ENCODE peak calls at places on chromosome 16, in four cellular contexts. S is K562, M is GM12891, G is GM12878. Q is an unnamed sample.

GRCh38 chr16:12271006-12271405 is 294.5 kb downstream of the SNX29 start:
- DNase-seq in S (peak), M (no peak), G (no peak), Q (no peak)

GRCh38 chr16:70430667-70431536 is 8.0 kb downstream of the ST3GAL2 start:
- DNase-seq in S (peak), M (no peak), G (peak), Q (peak)

GRCh38 chr16:2846511-2847310 is 11.3 kb downstream of the PRSS22 start:
- DNase-seq in S (no peak), M (no peak), G (no peak), Q (no peak)

GRCh38 chr16:57510016-57510871 is 24.0 kb upstream of the DOK4 start:
- DNase-seq in S (no peak), M (no peak), G (no peak), Q (no peak)

GRCh38 chr16:64416232-64417010 is 705.4 kb downstream of the CDH11 start:
- DNase-seq in S (no peak), M (no peak), G (no peak), Q (no peak)

GRCh38 chr16:12618515-12618914 is 185.2 kb downstream of the CPPED1 start:
- DNase-seq in S (no peak), M (no peak), G (no peak), Q (no peak)

GRCh38 chr16:31476305-31477219 is 4.6 kb downstream of the TGFB1I1 start:
- DNase-seq in S (peak), M (peak), G (no peak), Q (peak)

GRCh38 chr16:19130852-19131808 is 17.4 kb downstream of the ITPRIPL2 start:
- DNase-seq in S (no peak), M (no peak), G (no peak), Q (peak)

GRCh38 chr16:89924298-89924924 is 1.3 kb downstream of the TUBB3 start:
- DNase-seq in S (peak), M (no peak), G (no peak), Q (no peak)

GRCh38 chr16:57610611-57611010 is 17.8 kb upstream of the ADGRG1 start:
- DNase-seq in S (no peak), M (no peak), G (no peak), Q (no peak)

GRCh38 chr16:11689031-11689840 is 21.0 kb downstream of the SNN start:
- DNase-seq in S (no peak), M (no peak), G (peak), Q (no peak)

GRCh38 chr16:30382398-30383015 is at the start of gene SEPTIN1:
- DNase-seq in S (no peak), M (peak), G (peak), Q (peak)

GRCh38 chr16:48173877-48174276 is 18.1 kb upstream of the ABCC12 start:
- DNase-seq in S (no peak), M (no peak), G (no peak), Q (no peak)

GRCh38 chr16:74862743-74863244 is 88.2 kb upstream of the FA2H start:
- DNase-seq in S (peak), M (peak), G (peak), Q (peak)

GRCh38 chr16:57825298-57826039 is 23.2 kb upstream of the KIFC3 start:
- DNase-seq in S (no peak), M (no peak), G (no peak), Q (no peak)

GRCh38 chr16:19884611-19885455 is at the start of gene GPRC5B:
- DNase-seq in S (peak), M (peak), G (no peak), Q (peak)

GRCh38 chr16:77271532-77272426 is 72.6 kb downstream of the SYCE1L start:
- DNase-seq in S (no peak), M (no peak), G (no peak), Q (no peak)

GRCh38 chr16:30786936-30787612 is at the start of gene ZNF629:
- DNase-seq in S (peak), M (peak), G (no peak), Q (no peak)

GRCh38 chr16:69741519-69741918 is 13.2 kb downstream of the NOB1 start:
- DNase-seq in S (no peak), M (no peak), G (no peak), Q (no peak)

GRCh38 chr16:78775161-78775561 is 675.7 kb downstream of the WWOX start:
- DNase-seq in S (no peak), M (no peak), G (no peak), Q (no peak)

GRCh38 chr16:68644715-68645493 is at the start of gene CDH3:
- DNase-seq in S (peak), M (peak), G (no peak), Q (peak)

GRCh38 chr16:66473654-66474519 is 46.8 kb downstream of the BEAN1 start:
- DNase-seq in S (no peak), M (no peak), G (no peak), Q (no peak)

GRCh38 chr16:11423315-11424117 is 78.3 kb downstream of the RMI2 start:
- DNase-seq in S (no peak), M (peak), G (peak), Q (peak)

GRCh38 chr16:86508947-86509758 is 1.2 kb upstream of the FOXF1 start:
- DNase-seq in S (no peak), M (no peak), G (no peak), Q (no peak)

GRCh38 chr16:77833906-77834599 is 45.7 kb downstream of the VAT1L start:
- DNase-seq in S (no peak), M (no peak), G (no peak), Q (no peak)

GRCh38 chr16:9946022-9946720 is 236.1 kb downstream of the GRIN2A start:
- DNase-seq in S (no peak), M (no peak), G (no peak), Q (no peak)

GRCh38 chr16:59180083-59180476 is 446.0 kb upstream of the GOT2 start:
- DNase-seq in S (no peak), M (no peak), G (no peak), Q (no peak)

GRCh38 chr16:48499822-48500440 is 110.0 kb downstream of the N4BP1 start:
- DNase-seq in S (no peak), M (no peak), G (no peak), Q (no peak)

GRCh38 chr16:11481987-11482386 is 104.7 kb downstream of the LITAF start:
- DNase-seq in S (no peak), M (no peak), G (no peak), Q (no peak)

GRCh38 chr16:14003119-14003570 is 68.0 kb upstream of the MRTFB start:
- DNase-seq in S (peak), M (no peak), G (no peak), Q (peak)

GRCh38 chr16:29947897-29948296 is 14.0 kb upstream of the TMEM219 start:
- DNase-seq in S (no peak), M (no peak), G (no peak), Q (no peak)

GRCh38 chr16:3235856-3236669 is 1.1 kb upstream of the ZNF200 start:
- DNase-seq in S (peak), M (no peak), G (no peak), Q (peak)

GRCh38 chr16:25189305-25189704 is 27.4 kb upstream of the AQP8 start:
- DNase-seq in S (no peak), M (no peak), G (no peak), Q (no peak)

GRCh38 chr16:25187491-25187795 is 29.3 kb upstream of the AQP8 start:
- DNase-seq in S (no peak), M (no peak), G (no peak), Q (no peak)

DNA sequence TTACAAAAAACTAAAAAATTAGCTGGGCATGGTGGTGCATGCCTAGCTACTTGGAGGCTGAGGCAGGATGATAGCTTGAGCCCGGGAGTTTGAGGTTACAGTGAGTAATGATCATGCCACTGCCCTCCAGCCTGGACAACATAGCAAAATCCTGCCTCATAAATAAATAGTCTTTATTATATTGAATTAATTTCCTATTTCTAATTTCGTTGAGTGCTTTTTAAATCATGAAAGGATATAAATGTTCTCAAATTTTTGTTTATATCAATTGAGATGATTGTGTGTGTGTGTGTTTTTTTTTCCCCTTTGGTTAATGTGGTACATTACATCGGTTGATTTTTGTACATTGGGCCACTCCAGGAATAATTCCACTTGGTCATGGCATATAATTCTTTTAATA is 32.0 kb upstream of the AQP8 start:
- DNase-seq in S (no peak), M (no peak), G (no peak), Q (no peak)
- TF ChIP-seq SPI1 in S (no peak), M (no peak), G (no peak), Q (no peak)

DNA sequence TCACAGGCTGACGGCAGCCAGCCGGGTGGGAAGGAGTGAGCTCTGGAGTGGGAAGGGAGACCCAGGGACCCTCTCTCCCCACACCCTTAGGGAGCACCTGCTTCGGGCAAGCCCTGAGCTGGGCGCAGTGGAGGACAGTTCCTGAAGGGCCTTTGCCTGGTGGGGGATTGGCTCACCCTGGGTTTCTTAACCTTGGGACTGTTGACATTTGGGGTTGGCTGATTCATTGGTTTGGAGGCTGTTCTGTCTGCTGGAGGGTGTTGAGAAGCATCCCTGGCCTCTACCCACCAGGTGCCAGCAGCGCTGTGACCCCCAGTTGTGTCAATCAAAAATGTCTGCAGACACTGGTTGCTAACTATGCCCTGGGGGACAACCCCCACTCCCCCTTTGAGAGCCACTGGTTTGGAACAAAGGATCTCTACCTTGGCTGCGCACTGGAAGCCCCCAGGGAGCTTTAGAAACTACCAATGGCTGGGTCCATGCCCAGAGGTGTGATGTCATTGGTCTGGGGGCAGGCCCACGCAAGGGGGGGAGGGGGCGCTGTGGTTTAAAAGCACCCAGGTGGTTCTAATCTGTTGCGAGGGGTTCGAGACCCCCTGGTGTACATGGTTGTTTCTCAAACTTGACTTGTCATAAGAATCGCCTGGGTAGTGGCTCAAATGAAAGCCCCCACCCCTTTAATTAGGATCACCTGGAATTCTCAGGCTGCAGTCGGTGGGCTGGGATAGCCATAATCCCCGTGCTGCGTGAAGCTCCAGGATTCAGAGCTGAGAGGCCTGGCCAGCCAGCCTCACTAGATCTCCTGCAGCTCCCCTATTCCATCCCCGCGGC is 151.9 kb upstream of the GSE1 start:
- DNase-seq in S (peak), M (no peak), G (no peak), Q (peak)
- TF ChIP-seq SPI1 in S (no peak), M (no peak), G (no peak), Q (no peak)

GRCh38 chr16:83802135-83802534 is 5.6 kb upstream of the HSBP1 start:
- DNase-seq in S (no peak), M (peak), G (no peak), Q (no peak)
- TF ChIP-seq SPI1 in S (no peak), M (no peak), G (no peak), Q (no peak)

GRCh38 chr16:1559446-1559975 is 26.0 kb downstream of the TMEM204 start:
- DNase-seq in S (no peak), M (no peak), G (no peak), Q (peak)
- TF ChIP-seq SPI1 in S (no peak), M (no peak), G (no peak), Q (no peak)

GRCh38 chr16:22018559-22018958 is 10.6 kb downstream of the MOSMO start:
- DNase-seq in S (no peak), M (no peak), G (no peak), Q (no peak)
- TF ChIP-seq SPI1 in S (no peak), M (no peak), G (no peak), Q (no peak)

DNA sequence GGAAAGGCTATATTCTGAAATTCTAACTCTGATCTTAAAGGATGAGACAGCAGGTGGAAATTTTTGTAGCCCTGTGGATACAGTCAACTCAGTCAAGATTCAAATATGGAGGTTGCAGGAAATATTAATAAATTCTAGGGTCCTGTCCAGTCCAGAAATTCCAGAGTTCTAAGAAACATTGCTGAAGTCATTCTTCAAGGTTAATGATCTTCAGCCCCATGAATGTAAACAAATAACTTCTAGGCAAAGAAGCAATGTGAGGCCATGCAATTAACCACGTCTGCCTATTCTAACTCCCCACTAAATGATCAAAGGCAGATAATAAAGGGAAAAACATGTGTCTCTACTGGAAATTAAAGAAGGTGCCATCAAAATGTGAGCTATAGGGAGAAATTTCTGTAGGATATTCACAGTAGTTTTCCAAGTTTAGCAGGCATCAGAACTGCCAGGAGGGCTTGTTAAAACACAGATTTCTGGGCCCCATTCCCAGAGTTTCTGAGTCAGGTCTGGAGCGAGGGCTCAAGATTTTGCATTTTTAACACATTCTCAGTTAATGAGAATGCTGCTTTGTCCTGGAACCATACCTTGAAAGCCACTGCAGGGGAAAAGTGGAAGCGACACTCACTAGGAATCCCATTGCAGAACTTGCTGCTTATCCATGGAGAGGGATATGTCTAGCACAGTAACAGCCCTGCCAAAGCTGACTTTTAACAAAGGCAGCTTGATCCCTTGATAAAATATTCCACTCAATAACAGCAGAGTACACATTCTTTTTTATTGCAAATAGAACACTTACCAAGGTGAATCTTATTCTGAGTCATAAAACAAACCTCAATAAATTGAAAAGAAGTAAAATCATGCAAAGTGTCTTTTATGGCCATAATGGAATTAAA is 61.8 kb downstream of the DNAH3 start:
- DNase-seq in S (no peak), M (no peak), G (no peak), Q (no peak)
- TF ChIP-seq SPI1 in S (no peak), M (no peak), G (no peak), Q (no peak)

GRCh38 chr16:54901606-54902005 is 29.1 kb upstream of the IRX5 start:
- DNase-seq in S (no peak), M (no peak), G (no peak), Q (no peak)
- TF ChIP-seq SPI1 in S (no peak), M (no peak), G (no peak), Q (no peak)

DNA sequence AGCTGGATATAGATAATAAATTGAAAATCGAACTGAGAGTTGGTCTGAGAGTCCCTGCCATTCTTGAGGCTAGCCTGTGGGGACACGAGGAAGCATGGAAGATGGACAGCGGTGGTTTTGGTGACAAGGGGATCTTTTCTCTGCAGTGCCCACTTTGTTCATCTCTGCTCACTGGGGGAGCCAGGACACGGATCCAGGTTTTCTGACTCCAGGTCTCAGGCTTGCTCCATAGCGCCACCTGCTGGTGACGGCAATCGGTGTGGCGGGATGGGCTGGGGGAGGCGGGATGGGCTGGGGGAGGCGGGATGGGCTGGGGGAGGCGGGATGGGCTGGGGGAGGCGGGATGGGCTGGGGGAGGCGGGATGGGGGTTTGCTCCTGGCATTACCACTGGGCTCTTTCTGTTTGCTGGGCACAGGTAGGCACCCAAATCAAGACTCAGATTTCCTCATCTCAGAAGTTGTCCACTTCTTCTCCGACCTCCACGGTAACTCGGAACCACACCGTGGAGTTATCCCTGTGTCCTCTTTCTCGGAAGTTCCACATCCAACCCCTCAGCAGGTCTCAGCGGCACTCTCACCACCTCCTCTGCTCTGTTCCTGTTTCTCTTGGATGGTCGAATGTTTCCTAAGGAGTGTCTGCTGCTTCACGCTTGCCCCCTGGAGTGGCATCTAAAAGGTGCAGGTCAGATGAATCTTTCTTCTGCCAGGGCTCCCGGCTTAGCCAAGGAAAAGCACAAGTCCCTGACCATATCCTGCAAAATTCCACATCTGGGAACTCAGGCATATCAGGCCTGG is 142.4 kb downstream of the CYLD start:
- DNase-seq in S (peak), M (peak), G (no peak), Q (no peak)
- TF ChIP-seq SPI1 in S (no peak), M (no peak), G (no peak), Q (no peak)